ENCODE peak calls at places on chromosomes 16 and 17, in eight cellular contexts. V is transverse colon, L is Panc1, I is suprapubic skin, M is GM12878, H is HepG2, C is sigmoid colon, Y is stomach. G is an unnamed sample.

GRCh38 chr17:75471207-75471606 is 14.8 kb downstream of the TMEM94 start:
- DNase-seq in V (no peak), L (no peak), I (no peak), M (no peak), H (no peak), C (no peak), Y (no peak), G (no peak)

GRCh38 chr17:70552230-70552981 is 383.1 kb downstream of the KCNJ2 start:
- DNase-seq in V (no peak), L (peak; percentile 15), I (no peak), M (peak; percentile 13), H (peak; percentile 15), C (no peak), Y (no peak), G (peak; percentile 10)

GRCh38 chr16:21554795-21555585 is 44.4 kb upstream of the METTL9 start:
- DNase-seq in V (peak; percentile 94), L (peak; percentile 36), I (peak; percentile 95), M (peak; percentile 96), H (peak; percentile 83), C (peak; percentile 95), Y (peak; percentile 93), G (peak; percentile 79)

GRCh38 chr17:46841561-46842379 is 9.6 kb upstream of the WNT9B start:
- DNase-seq in V (no peak), L (no peak), I (no peak), M (no peak), H (no peak), C (no peak), Y (no peak), G (no peak)

GRCh38 chr17:62630365-62631085 is 3.1 kb downstream of the MRC2 start:
- DNase-seq in V (no peak), L (no peak), I (no peak), M (no peak), H (no peak), C (peak; percentile 53), Y (no peak), G (no peak)

GRCh38 chr16:89397331-89397861 is 93.0 kb downstream of the ANKRD11 start:
- DNase-seq in V (no peak), L (no peak), I (no peak), M (no peak), H (no peak), C (no peak), Y (no peak), G (no peak)

GRCh38 chr16:4241601-4242270 is at the start of gene SRL:
- DNase-seq in V (no peak), L (no peak), I (no peak), M (no peak), H (no peak), C (no peak), Y (no peak), G (no peak)

GRCh38 chr17:42814633-42815399 is 9.3 kb downstream of the BECN1 start:
- DNase-seq in V (no peak), L (no peak), I (no peak), M (no peak), H (no peak), C (no peak), Y (no peak), G (no peak)

GRCh38 chr17:12773153-12773552 is 16.1 kb upstream of the ARHGAP44 start:
- DNase-seq in V (no peak), L (no peak), I (no peak), M (no peak), H (no peak), C (no peak), Y (no peak), G (no peak)

GRCh38 chr17:1644493-1645206 is 882 bp downstream of the SCARF1 start:
- DNase-seq in V (no peak), L (no peak), I (no peak), M (peak; percentile 61), H (no peak), C (no peak), Y (no peak), G (no peak)

GRCh38 chr17:1643999-1644492 is 1.5 kb downstream of the SCARF1 start:
- DNase-seq in V (no peak), L (no peak), I (no peak), M (no peak), H (no peak), C (no peak), Y (no peak), G (no peak)

GRCh38 chr17:1646199-1646875 is 805 bp upstream of the SCARF1 start:
- DNase-seq in V (no peak), L (no peak), I (no peak), M (no peak), H (no peak), C (no peak), Y (no peak), G (no peak)

GRCh38 chr17:1643293-1643998 is 2.1 kb downstream of the SCARF1 start:
- DNase-seq in V (peak; percentile 88), L (no peak), I (no peak), M (no peak), H (no peak), C (no peak), Y (peak; percentile 92), G (peak; percentile 83)

GRCh38 chr17:1645207-1646171 is at the start of gene SCARF1:
- DNase-seq in V (no peak), L (no peak), I (no peak), M (no peak), H (no peak), C (peak; percentile 79), Y (no peak), G (no peak)
- H3K4me3 ChIP-seq in V (peak within 1 kb of the TSS; percentile 16), L (no peak within 1 kb of the TSS), I (peak within 1 kb of the TSS; percentile 59), M (peak within 1 kb of the TSS; percentile 62), H (no peak within 1 kb of the TSS), C (peak within 1 kb of the TSS; percentile 32), Y (peak within 1 kb of the TSS; percentile 20), G (no peak within 1 kb of the TSS)

GRCh38 chr17:66711403-66711802 is 123.5 kb upstream of the CACNG5 start:
- DNase-seq in V (no peak), L (no peak), I (no peak), M (no peak), H (no peak), C (no peak), Y (no peak), G (no peak)
- TF ChIP-seq POLR2AphosphoS5 in V (no peak), L (no peak), I (no peak), M (no peak), H (no peak), C (no peak), Y (no peak), G (no peak)

DNA sequence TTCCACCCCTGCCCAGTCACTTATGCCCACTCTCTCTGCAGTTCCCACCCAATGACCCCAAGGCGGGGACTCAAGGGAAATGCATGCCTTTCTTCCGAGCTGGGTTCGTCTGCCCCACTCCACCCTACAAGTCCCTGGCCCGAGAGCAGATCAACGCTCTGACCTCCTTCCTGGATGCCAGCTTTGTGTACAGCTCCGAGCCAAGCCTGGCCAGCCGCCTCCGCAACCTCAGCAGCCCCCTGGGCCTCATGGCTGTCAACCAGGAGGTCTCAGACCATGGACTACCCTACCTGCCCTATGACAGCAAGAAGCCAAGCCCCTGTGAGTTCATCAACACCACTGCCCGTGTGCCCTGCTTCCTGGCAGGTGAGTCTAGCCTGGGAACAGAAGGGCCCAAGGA is 13.8 kb downstream of the LPO start:
- DNase-seq in V (no peak), L (no peak), I (no peak), M (no peak), H (no peak), C (no peak), Y (no peak), G (no peak)
- H3K27me3 ChIP-seq in V (peaks cover 41% of the 10 kb centered on the region), L (peaks cover 2% of the 10 kb centered on the region), I (peaks cover 44% of the 10 kb centered on the region), M (no peaks in the 10 kb centered on the region), H (peaks cover 3% of the 10 kb centered on the region), C (no peaks in the 10 kb centered on the region), Y (no peaks in the 10 kb centered on the region), G (peaks cover 4% of the 10 kb centered on the region)

GRCh38 chr16:8960788-8961109 is 3.0 kb downstream of the USP7 start:
- DNase-seq in V (no peak), L (no peak), I (no peak), M (no peak), H (no peak), C (no peak), Y (no peak), G (no peak)
- H3K4me3 ChIP-seq in V (peak overlapping the region; percentile 0), L (peak overlapping the region; percentile 23), I (peak overlapping the region; percentile 17), M (peak overlapping the region; percentile 80), H (peak overlapping the region; percentile 82), C (no peak overlapping the region), Y (no peak overlapping the region), G (no peak overlapping the region)

GRCh38 chr17:78318407-78318806 is 41.5 kb downstream of the SOCS3 start:
- DNase-seq in V (no peak), L (no peak), I (no peak), M (no peak), H (no peak), C (no peak), Y (no peak), G (no peak)
- TF ChIP-seq POLR2AphosphoS5 in V (no peak), L (no peak), I (no peak), M (no peak), H (no peak), C (no peak), Y (no peak), G (no peak)

GRCh38 chr17:49756805-49757496 is 7.0 kb downstream of the FAM117A start:
- DNase-seq in V (no peak), L (no peak), I (no peak), M (no peak), H (no peak), C (no peak), Y (no peak), G (no peak)
- H3K27me3 ChIP-seq in V (no peaks in the 10 kb centered on the region), L (peaks cover 5% of the 10 kb centered on the region), I (no peaks in the 10 kb centered on the region), M (no peaks in the 10 kb centered on the region), H (no peaks in the 10 kb centered on the region), C (no peaks in the 10 kb centered on the region), Y (no peaks in the 10 kb centered on the region), G (no peaks in the 10 kb centered on the region)

DNA sequence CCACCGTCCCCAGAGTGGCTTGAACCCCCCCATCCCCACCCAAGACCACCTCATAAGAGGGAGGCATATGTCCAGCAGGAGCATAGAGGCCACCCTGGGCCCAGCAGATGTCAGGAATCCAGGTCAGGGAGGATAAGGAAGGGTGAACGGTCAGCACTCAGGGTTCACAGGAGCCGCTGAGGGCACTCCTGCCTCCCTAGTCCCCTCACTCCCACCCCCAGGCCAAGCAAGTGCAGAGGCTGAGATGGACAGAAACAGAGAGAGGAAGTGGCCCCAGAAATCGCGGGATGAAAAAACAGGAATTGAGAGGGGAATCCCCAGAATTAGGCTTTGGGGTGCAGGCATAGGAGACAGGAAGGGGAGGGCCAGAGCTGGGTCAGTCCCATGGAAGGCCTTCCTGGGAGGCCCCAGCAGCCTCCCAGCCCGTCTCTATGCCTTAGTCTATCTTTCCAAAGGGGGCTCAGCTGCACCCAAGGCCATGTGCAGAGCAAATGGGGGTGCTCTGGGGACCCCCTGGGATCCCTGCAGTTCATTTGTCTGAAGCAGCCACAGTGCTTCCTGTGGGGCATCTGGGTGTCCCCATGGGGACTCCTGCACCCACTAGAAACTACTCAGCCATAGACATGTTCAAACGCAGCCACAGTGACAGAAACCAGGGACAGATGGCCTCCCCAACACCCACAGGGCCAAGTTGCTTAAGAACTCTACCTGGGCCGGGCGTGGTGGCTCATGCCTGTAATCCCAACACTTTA is 1.7 kb downstream of the CMTM3 start:
- DNase-seq in V (no peak), L (no peak), I (no peak), M (no peak), H (no peak), C (no peak), Y (no peak), G (no peak)
- H3K4me3 ChIP-seq in V (peak overlapping the region; percentile 84), L (peak overlapping the region; percentile 60), I (peak overlapping the region; percentile 69), M (peak overlapping the region; percentile 72), H (peak overlapping the region; percentile 86), C (peak overlapping the region; percentile 68), Y (peak overlapping the region; percentile 58), G (no peak overlapping the region)

GRCh38 chr17:8725881-8726280 is 18.8 kb downstream of the CCDC42 start:
- DNase-seq in V (no peak), L (no peak), I (no peak), M (no peak), H (no peak), C (no peak), Y (no peak), G (no peak)
- TF ChIP-seq POLR2AphosphoS5 in V (no peak), L (no peak), I (no peak), M (no peak), H (no peak), C (no peak), Y (no peak), G (no peak)